ENCODE peak calls at places on chromosomes 6 and 20, in ten cellular contexts. S is body of pancreas, R is NCI-H510A treated with DMSO at 0.1 percent for 48 hours, Y is ovary, D is GM13977, J is GM03348, B is left cardiac atrium, T is COR-L47, L is hypothalamus, H is activated T-cell treated with anti-CD3 and anti-CD28 coated beads for 1 hour. E is an unnamed sample.

GRCh38 chr6:147345902-147346301 is 141.7 kb downstream of the STXBP5 start:
- DNase-seq in L (no peak), H (no peak), J (no peak), R (no peak), B (no peak), Y (no peak), D (no peak), T (no peak), S (no peak), E (no peak)

GRCh38 chr20:18314786-18315406 is 26.6 kb downstream of the ZNF133 start:
- DNase-seq in S (no peak), T (no peak), Y (no peak), D (no peak), L (no peak), B (no peak), J (peak; percentile 60), R (no peak), H (no peak), E (no peak)

GRCh38 chr20:4243071-4243470 is 227.7 kb upstream of the RNF24 start:
- DNase-seq in B (no peak), S (no peak), R (no peak), J (no peak), L (no peak), Y (no peak), D (no peak), T (no peak), H (no peak), E (no peak)

GRCh38 chr6:142680308-142680707 is 264.7 kb downstream of the HIVEP2 start:
- DNase-seq in D (no peak), S (no peak), B (peak; percentile 26), J (peak; percentile 67), Y (no peak), L (no peak), R (no peak), H (peak; percentile 17), T (no peak), E (no peak)

GRCh38 chr6:156703719-156704118 is 73.5 kb upstream of the ARID1B start:
- DNase-seq in D (no peak), R (no peak), S (no peak), H (no peak), J (no peak), T (no peak), L (no peak), Y (no peak), B (no peak), E (no peak)

GRCh38 chr20:7497985-7498384 is 442.3 kb downstream of the HAO1 start:
- DNase-seq in H (no peak), B (no peak), R (no peak), S (no peak), Y (no peak), L (no peak), D (no peak), T (no peak), J (no peak), E (no peak)

GRCh38 chr6:72798196-72798595 is 176.3 kb downstream of the KCNQ5 start:
- DNase-seq in H (no peak), D (no peak), R (no peak), T (no peak), L (no peak), S (no peak), J (peak; percentile 11), B (no peak), Y (no peak), E (no peak)

GRCh38 chr6:156808287-156808686 is 31.1 kb downstream of the ARID1B start:
- DNase-seq in R (peak; percentile 58), S (peak; percentile 34), Y (no peak), H (no peak), J (peak; percentile 38), B (no peak), T (no peak), L (no peak), D (no peak), E (no peak)

GRCh38 chr6:30325873-30326445 is 768 bp upstream of the TRIM39 start:
- DNase-seq in B (no peak), S (no peak), H (peak; percentile 33), T (peak; percentile 45), L (peak; percentile 28), R (peak; percentile 69), Y (peak; percentile 20), J (no peak), D (peak; percentile 80), E (no peak)

GRCh38 chr6:134077301-134077700 is 24.9 kb upstream of the SLC2A12 start:
- DNase-seq in L (no peak), J (peak; percentile 23), D (no peak), S (no peak), R (no peak), H (no peak), Y (no peak), B (no peak), T (no peak), E (no peak)

GRCh38 chr6:87897581-87898147 is 150.0 kb upstream of the SPACA1 start:
- DNase-seq in H (no peak), L (no peak), Y (no peak), D (no peak), T (no peak), B (no peak), J (peak; percentile 24), R (no peak), S (no peak), E (no peak)

GRCh38 chr6:27839303-27840081 is 72.7 kb downstream of the OR2B2 start:
- DNase-seq in Y (peak; percentile 30), T (peak; percentile 52), B (peak; percentile 42), R (peak; percentile 76), L (no peak), J (peak; percentile 72), H (no peak), S (peak; percentile 47), D (peak; percentile 28), E (peak; percentile 59)